ENCODE peak calls at places on chromosomes 1 and 21, in six cellular contexts. E is SK-N-SH, R is pancreas, L is mesendoderm, M is A673, X is psoas muscle. P is an unnamed sample.

GRCh38 chr1:5988596-5989285 is 3.5 kb downstream of the NPHP4 start:
- DNase-seq in E (no peak), R (no peak), L (no peak), M (no peak), X (no peak), P (no peak)

GRCh38 chr1:166701603-166702090 is 137.6 kb upstream of the POGK start:
- DNase-seq in E (no peak), R (no peak), L (no peak), M (no peak), X (no peak), P (no peak)

GRCh38 chr1:158011714-158012113 is 18.3 kb downstream of the KIRREL1 start:
- DNase-seq in E (no peak), R (no peak), L (no peak), M (no peak), X (no peak), P (no peak)

GRCh38 chr1:208207388-208208131 is 36.6 kb downstream of the PLXNA2 start:
- DNase-seq in E (no peak), R (peak; percentile 73), L (peak; percentile 69), M (peak; percentile 54), X (peak; percentile 39), P (peak; percentile 100)

GRCh38 chr1:41936107-41936506 is 17.4 kb upstream of the HIVEP3 start:
- DNase-seq in E (no peak), R (no peak), L (no peak), M (peak; percentile 7), X (no peak), P (no peak)

GRCh38 chr1:59568158-59568935 is 246.4 kb upstream of the HOOK1 start:
- DNase-seq in E (no peak), R (no peak), L (no peak), M (no peak), X (no peak), P (no peak)

GRCh38 chr1:172345077-172345476 is 75.4 kb upstream of the C1orf105 start:
- DNase-seq in E (no peak), R (no peak), L (no peak), M (no peak), X (no peak), P (no peak)

GRCh38 chr1:214445201-214445600 is 106.2 kb downstream of the PTPN14 start:
- DNase-seq in E (peak; percentile 19), R (no peak), L (no peak), M (no peak), X (no peak), P (no peak)

GRCh38 chr1:164774819-164775654 is 216.1 kb downstream of the PBX1 start:
- DNase-seq in E (peak; percentile 65), R (peak; percentile 71), L (peak; percentile 90), M (peak; percentile 52), X (no peak), P (no peak)

GRCh38 chr1:216665381-216665780 is 57.8 kb downstream of the ESRRG start:
- DNase-seq in E (no peak), R (no peak), L (no peak), M (no peak), X (no peak), P (no peak)

GRCh38 chr1:151715726-151716404 is 738 bp downstream of the CELF3 start:
- DNase-seq in E (peak; percentile 89), R (no peak), L (peak; percentile 80), M (peak; percentile 19), X (no peak), P (no peak)

GRCh38 chr1:51715369-51715768 is 98.5 kb downstream of the OSBPL9 start:
- DNase-seq in E (no peak), R (no peak), L (no peak), M (no peak), X (no peak), P (no peak)

GRCh38 chr1:213414901-213415300 is 363.9 kb downstream of the RPS6KC1 start:
- DNase-seq in E (no peak), R (no peak), L (no peak), M (no peak), X (no peak), P (peak; percentile 13)

GRCh38 chr1:220300442-220301121 is 28.3 kb upstream of the RAB3GAP2 start:
- DNase-seq in E (peak; percentile 48), R (no peak), L (peak; percentile 89), M (peak; percentile 84), X (peak; percentile 59), P (peak; percentile 63)

GRCh38 chr1:51344602-51345299 is 14.4 kb upstream of the TTC39A start:
- DNase-seq in E (peak; percentile 69), R (peak; percentile 72), L (peak; percentile 36), M (no peak), X (no peak), P (no peak)

GRCh38 chr1:92755541-92756351 is 29.2 kb downstream of the EVI5 start:
- DNase-seq in E (no peak), R (peak; percentile 30), L (no peak), M (no peak), X (peak; percentile 49), P (no peak)

GRCh38 chr21:26965567-26966359 is 1.1 kb downstream of the ADAMTS5 start:
- DNase-seq in E (peak; percentile 86), R (peak; percentile 37), L (peak; percentile 90), M (no peak), X (peak; percentile 62), P (no peak)

GRCh38 chr1:28668191-28668955 is at the start of gene GMEB1:
- DNase-seq in E (peak; percentile 99), R (peak; percentile 89), L (peak; percentile 96), M (peak; percentile 93), X (peak; percentile 87), P (peak; percentile 89)

GRCh38 chr1:165512817-165513216 is 31.0 kb upstream of the LRRC52 start:
- DNase-seq in E (no peak), R (no peak), L (peak; percentile 26), M (no peak), X (no peak), P (no peak)

DNA sequence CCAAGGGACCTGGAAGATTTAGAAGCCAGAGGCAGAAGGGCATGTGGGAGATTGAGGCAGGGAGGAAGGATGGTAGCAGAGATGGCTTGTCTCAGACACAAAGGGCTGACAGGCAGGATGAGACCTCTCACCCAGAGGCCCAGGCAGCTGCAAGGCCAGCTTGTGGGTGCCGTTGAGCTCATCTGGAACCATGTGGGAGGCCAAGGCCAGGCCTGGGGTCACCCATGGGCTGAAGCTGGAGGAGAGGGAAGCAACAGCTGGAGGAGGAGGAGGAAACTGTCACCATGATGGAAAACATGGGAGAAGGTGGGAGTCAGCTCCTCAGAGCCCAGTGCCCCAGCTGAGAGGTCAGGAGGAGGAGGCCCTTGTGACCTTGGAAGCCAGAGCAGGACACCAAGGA is 6.4 kb downstream of the CRABP2 start:
- DNase-seq in E (no peak), R (no peak), L (no peak), M (no peak), X (no peak), P (no peak)
- H3K4me3 ChIP-seq in E (no peak overlapping the region), R (no peak overlapping the region), L (no peak overlapping the region), M (no peak overlapping the region), X (no peak overlapping the region), P (no peak overlapping the region)

GRCh38 chr1:224132901-224133300 is 19.0 kb downstream of the FBXO28 start:
- DNase-seq in E (no peak), R (no peak), L (no peak), M (no peak), X (no peak), P (no peak)
- H3K27ac ChIP-seq in E (no peak overlapping the region), R (no peak overlapping the region), L (no peak overlapping the region), M (no peak overlapping the region), X (no peak overlapping the region), P (no peak overlapping the region)

GRCh38 chr1:91700771-91701493 is 185.0 kb downstream of the TGFBR3 start:
- DNase-seq in E (no peak), R (no peak), L (no peak), M (no peak), X (no peak), P (peak; percentile 50)
- H3K4me1 ChIP-seq in E (no peaks in the 10 kb centered on the region), R (peaks cover 26% of the 10 kb centered on the region), L (no peaks in the 10 kb centered on the region), M (peaks cover 3% of the 10 kb centered on the region), X (peaks cover 6% of the 10 kb centered on the region), P (peaks cover 34% of the 10 kb centered on the region)

GRCh38 chr21:46634966-46635323 is 529 bp upstream of the PRMT2 start:
- DNase-seq in E (peak; percentile 80), R (no peak), L (peak; percentile 87), M (peak; percentile 92), X (no peak), P (peak; percentile 83)

GRCh38 chr21:46635324-46636180 is at the start of gene PRMT2:
- DNase-seq in E (peak; percentile 100), R (peak; percentile 99), L (peak; percentile 97), M (peak; percentile 97), X (peak; percentile 98), P (peak; percentile 97)

GRCh38 chr21:46633561-46633960 is 1.9 kb upstream of the PRMT2 start:
- DNase-seq in E (no peak), R (no peak), L (no peak), M (no peak), X (no peak), P (no peak)

GRCh38 chr21:46636181-46636512 is 673 bp downstream of the PRMT2 start:
- DNase-seq in E (no peak), R (no peak), L (no peak), M (no peak), X (no peak), P (no peak)

GRCh38 chr21:46634427-46634826 is 1.0 kb upstream of the PRMT2 start:
- DNase-seq in E (no peak), R (no peak), L (no peak), M (no peak), X (no peak), P (no peak)
- H3K4me3 ChIP-seq in E (peak overlapping the region; percentile 81), R (no peak overlapping the region), L (no peak overlapping the region), M (no peak overlapping the region), X (peak overlapping the region; percentile 91), P (peak overlapping the region; percentile 91)

GRCh38 chr21:28758883-28759242 is 233.8 kb downstream of the LTN1 start:
- DNase-seq in E (no peak), R (no peak), L (no peak), M (no peak), X (no peak), P (no peak)

GRCh38 chr21:28761709-28762356 is 230.8 kb downstream of the LTN1 start:
- DNase-seq in E (no peak), R (no peak), L (no peak), M (no peak), X (no peak), P (no peak)

GRCh38 chr21:28758042-28758882 is 234.4 kb downstream of the LTN1 start:
- DNase-seq in E (no peak), R (no peak), L (no peak), M (no peak), X (no peak), P (no peak)

GRCh38 chr21:28763809-28764418 is 228.8 kb downstream of the LTN1 start:
- DNase-seq in E (no peak), R (no peak), L (peak; percentile 21), M (no peak), X (no peak), P (no peak)

DNA sequence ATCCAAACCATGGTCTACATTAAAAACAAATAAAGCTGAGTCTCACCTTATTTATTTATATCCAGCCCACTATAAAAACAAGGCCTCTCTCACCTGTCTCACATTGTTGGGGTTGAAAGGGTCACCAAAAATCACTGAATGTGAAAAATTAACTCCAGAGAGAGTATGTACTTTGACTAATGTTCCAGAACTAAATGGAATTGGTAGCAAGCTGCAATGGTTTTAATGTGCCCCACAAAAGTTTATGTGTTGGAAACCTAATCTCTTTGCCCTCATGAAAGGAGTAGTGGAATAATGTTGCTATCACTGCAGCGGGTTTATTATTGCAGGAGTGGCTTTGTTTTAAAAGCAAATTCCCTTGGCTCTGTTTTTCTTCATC is 230.3 kb downstream of the LTN1 start:
- DNase-seq in E (no peak), R (no peak), L (no peak), M (no peak), X (no peak), P (no peak)
- H3K27ac ChIP-seq in E (peak overlapping the region; percentile 41), R (no peak overlapping the region), L (no peak overlapping the region), M (no peak overlapping the region), X (no peak overlapping the region), P (no peak overlapping the region)

P was measured in SJSA1.